ENCODE peak calls at places on chromosome 20, in seven cellular contexts. G is sigmoid colon, E is K562, K is stomach, N is A549, F is transverse colon, V is tibial nerve. T is an unnamed sample.

GRCh38 chr20:39874049-39874893 is 814.8 kb downstream of the MAFB start:
- DNase-seq in E (peak; percentile 56), G (peak; percentile 82), K (peak; percentile 57), N (peak; percentile 15), F (peak; percentile 72), V (peak; percentile 67), T (peak; percentile 63)

GRCh38 chr20:9068232-9068781 is 580 bp upstream of the PLCB4 start:
- DNase-seq in V (no peak), N (peak; percentile 75), K (peak; percentile 70), E (peak; percentile 14), G (peak; percentile 70), F (peak; percentile 36), T (peak; percentile 16)

GRCh38 chr20:29878281-29878741 is 1379.2 kb upstream of the DEFB115 start:
- DNase-seq in E (peak; percentile 91), G (peak; percentile 73), K (peak; percentile 26), V (no peak), N (peak; percentile 55), F (peak; percentile 9), T (no peak)

GRCh38 chr20:29497261-29497671 is 1760.2 kb upstream of the DEFB115 start:
- DNase-seq in E (peak; percentile 95), K (no peak), V (no peak), G (no peak), F (no peak), N (no peak), T (peak; percentile 21)

GRCh38 chr20:23928788-23929187 is 49.2 kb upstream of the CST5 start:
- DNase-seq in E (peak; percentile 44), V (no peak), F (no peak), K (no peak), G (no peak), N (no peak), T (no peak)

GRCh38 chr20:36385503-36385902 is 79.4 kb downstream of the DLGAP4 start:
- DNase-seq in G (no peak), K (no peak), E (no peak), V (no peak), F (no peak), N (no peak), T (no peak)

GRCh38 chr20:22492497-22492896 is 91.9 kb downstream of the FOXA2 start:
- DNase-seq in V (no peak), E (no peak), F (no peak), G (no peak), K (no peak), N (no peak), T (no peak)

GRCh38 chr20:48193626-48194025 is 408.3 kb upstream of the SULF2 start:
- DNase-seq in N (no peak), G (no peak), V (no peak), E (no peak), F (no peak), K (no peak), T (no peak)

GRCh38 chr20:53413188-53413631 is 180.4 kb downstream of the ZNF217 start:
- DNase-seq in K (peak; percentile 73), F (peak; percentile 70), N (peak; percentile 35), V (no peak), E (peak; percentile 61), G (no peak), T (no peak)

GRCh38 chr20:22684072-22684762 is 99.8 kb upstream of the FOXA2 start:
- DNase-seq in K (peak; percentile 78), E (peak; percentile 69), F (peak; percentile 57), V (peak; percentile 53), N (peak; percentile 71), G (no peak), T (peak; percentile 59)

GRCh38 chr20:44019638-44020335 is 105.1 kb downstream of the TOX2 start:
- DNase-seq in V (no peak), G (no peak), K (no peak), N (no peak), E (no peak), F (no peak), T (no peak)

GRCh38 chr20:62824476-62825287 is 7.8 kb downstream of the COL9A3 start:
- DNase-seq in F (peak; percentile 86), K (peak; percentile 85), N (no peak), V (no peak), G (peak; percentile 93), E (peak; percentile 81), T (peak; percentile 78)

GRCh38 chr20:2984028-2984501 is 59.4 kb upstream of the GNRH2 start:
- DNase-seq in G (no peak), N (no peak), F (no peak), V (no peak), E (no peak), K (no peak), T (no peak)

GRCh38 chr20:38875170-38875993 is 50.8 kb upstream of the FAM83D start:
- DNase-seq in F (peak; percentile 76), G (no peak), E (peak; percentile 22), V (no peak), K (no peak), N (no peak), T (no peak)

GRCh38 chr20:37786043-37786442 is 92.2 kb downstream of the CTNNBL1 start:
- DNase-seq in N (no peak), V (no peak), K (no peak), G (no peak), E (peak; percentile 3), F (no peak), T (no peak)

GRCh38 chr20:1883986-1884385 is 11.2 kb upstream of the SIRPA start:
- DNase-seq in G (no peak), V (no peak), F (no peak), N (no peak), K (no peak), E (no peak), T (no peak)

GRCh38 chr20:2396241-2396814 is 15.6 kb downstream of the TGM6 start:
- DNase-seq in G (peak; percentile 46), F (no peak), K (no peak), N (no peak), E (no peak), V (no peak), T (no peak)

GRCh38 chr20:36881888-36882287 is 6.0 kb downstream of the TLDC2 start:
- DNase-seq in G (no peak), K (no peak), V (no peak), E (peak; percentile 17), F (peak; percentile 36), N (no peak), T (no peak)

GRCh38 chr20:24910461-24910860 is 38.6 kb upstream of the CST7 start:
- DNase-seq in K (no peak), E (no peak), V (no peak), G (no peak), N (no peak), F (no peak), T (no peak)

GRCh38 chr20:13649548-13649947 is 10.8 kb upstream of the TASP1 start:
- DNase-seq in E (no peak), V (peak; percentile 25), F (peak; percentile 17), K (no peak), G (peak; percentile 76), N (no peak), T (peak; percentile 29)

GRCh38 chr20:4171538-4172116 is 156.3 kb upstream of the RNF24 start:
- DNase-seq in E (no peak), V (no peak), K (no peak), G (no peak), N (no peak), F (no peak), T (no peak)

GRCh38 chr20:32649697-32650471 is 23.9 kb downstream of the C20orf203 start:
- DNase-seq in V (no peak), G (no peak), N (no peak), K (no peak), E (peak; percentile 68), F (no peak), T (no peak)

GRCh38 chr20:32650545-32650944 is 23.2 kb downstream of the C20orf203 start:
- DNase-seq in V (no peak), E (peak; percentile 91), N (no peak), K (no peak), F (no peak), G (no peak), T (no peak)

GRCh38 chr20:32655903-32656500 is 17.7 kb downstream of the C20orf203 start:
- DNase-seq in G (no peak), F (no peak), V (no peak), K (no peak), E (no peak), N (no peak), T (no peak)

GRCh38 chr20:32651537-32651936 is 22.2 kb downstream of the C20orf203 start:
- DNase-seq in G (no peak), N (no peak), V (no peak), F (no peak), E (no peak), K (no peak), T (no peak)

DNA sequence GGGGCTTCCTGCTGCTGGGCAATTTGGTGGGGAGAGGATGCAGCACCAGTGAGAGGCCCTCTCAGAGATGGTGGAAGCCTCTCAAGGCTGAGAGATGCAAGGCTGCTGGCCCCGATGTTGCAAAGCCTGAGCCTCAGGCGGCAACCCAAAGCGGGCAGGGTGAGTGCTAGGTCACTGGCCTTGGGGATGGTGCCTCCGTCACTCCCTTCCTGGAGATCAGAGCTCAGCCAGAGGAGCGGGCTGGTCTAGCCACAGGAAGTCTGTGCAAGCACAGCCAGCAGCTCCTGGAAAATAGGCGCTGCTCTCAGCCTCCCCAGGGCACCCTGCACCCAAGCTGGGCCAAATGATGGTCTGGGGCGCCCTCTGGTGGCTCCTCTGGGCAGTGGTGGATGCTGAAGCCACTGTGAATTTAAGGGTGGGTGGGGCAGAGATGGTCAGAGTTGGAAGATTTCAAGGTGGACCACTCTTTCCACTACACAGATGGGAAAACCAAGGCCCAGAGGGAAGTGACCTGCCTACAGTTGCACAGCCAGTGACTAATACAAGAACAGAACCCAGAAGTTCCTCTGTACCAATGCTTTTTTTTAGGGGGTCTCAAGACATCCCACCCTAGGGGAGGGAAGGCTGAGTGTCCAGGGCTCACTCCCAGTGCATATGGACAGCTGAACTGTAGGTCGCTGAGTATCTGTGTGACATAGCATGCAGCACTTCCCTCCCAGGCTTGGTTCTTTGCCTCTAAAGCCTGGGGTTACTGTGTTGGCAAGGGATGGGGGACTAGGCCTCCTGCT is 20.8 kb downstream of the C20orf203 start:
- DNase-seq in F (peak; percentile 88), V (peak; percentile 64), G (peak; percentile 88), K (peak; percentile 88), N (peak; percentile 85), E (peak; percentile 92), T (peak; percentile 85)
- TF ChIP-seq EP300 in F (no peak), V (peak; percentile 18), G (no peak), K (no peak), N (no peak), E (peak; percentile 42), T (no peak)

GRCh38 chr20:63957690-63958441 is 1.6 kb upstream of the UCKL1 start:
- DNase-seq in K (peak; percentile 71), V (no peak), G (no peak), E (peak; percentile 67), F (peak; percentile 89), N (no peak), T (no peak)
- H3K27ac ChIP-seq in K (peak overlapping the region; percentile 76), V (peak overlapping the region; percentile 69), G (peak overlapping the region; percentile 76), E (peak overlapping the region; percentile 90), F (peak overlapping the region; percentile 94), N (peak overlapping the region; percentile 94), T (peak overlapping the region; percentile 1)

DNA sequence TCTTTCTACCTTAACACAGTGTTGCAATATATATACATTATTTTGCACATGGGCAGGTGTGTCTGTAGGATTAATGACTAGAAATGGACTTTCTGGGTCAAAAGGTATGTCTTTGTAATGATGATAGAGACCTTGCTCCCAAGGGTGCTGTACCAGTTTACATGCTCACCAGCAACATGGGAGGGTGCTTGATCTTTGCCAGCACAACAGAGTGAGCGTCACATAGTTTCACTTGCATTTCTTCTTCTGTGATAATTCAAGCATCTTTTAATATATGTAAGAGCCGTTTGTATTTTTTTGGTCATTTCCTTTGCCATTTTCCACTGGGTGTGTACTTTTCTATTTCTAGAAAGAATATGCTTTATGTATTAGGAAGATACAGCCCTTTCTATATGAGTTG is 23.6 kb upstream of the B4GALT5 start:
- DNase-seq in E (no peak), V (no peak), F (no peak), N (no peak), K (no peak), G (no peak), T (no peak)
- TF ChIP-seq CTCF in E (no peak), V (no peak), F (no peak), N (no peak), K (no peak), G (no peak), T (no peak)

GRCh38 chr20:58907481-58908137 is 55.1 kb downstream of the GNAS start:
- DNase-seq in F (peak; percentile 83), N (no peak), E (peak; percentile 88), V (peak; percentile 86), G (peak; percentile 97), K (peak; percentile 92), T (peak; percentile 90)
- TF ChIP-seq EP300 in F (no peak), N (no peak), E (peak; percentile 25), V (peak; percentile 88), G (no peak), K (no peak), T (no peak)